ENCODE peak calls at places on chromosomes 16 and 17, in four cellular contexts. J is H54, R is heart left ventricle, I is transverse colon. H is an unnamed sample.

GRCh38 chr17:81935709-81936084 is 1.4 kb downstream of the PYCR1 start:
- DNase-seq in J (no peak), I (no peak), R (no peak), H (no peak)

GRCh38 chr16:19284207-19284606 is 1.3 kb upstream of the CLEC19A start:
- DNase-seq in R (no peak), I (no peak), J (peak), H (peak)

GRCh38 chr17:65260626-65261025 is 123.5 kb downstream of the RGS9 start:
- DNase-seq in I (no peak), R (no peak), J (no peak), H (no peak)

GRCh38 chr16:53090591-53091507 is 36.1 kb downstream of the CHD9 start:
- DNase-seq in J (no peak), R (peak), I (peak), H (peak)

GRCh38 chr16:1497014-1497598 is 3.9 kb downstream of the TELO2 start:
- DNase-seq in I (no peak), R (no peak), J (no peak), H (no peak)

GRCh38 chr17:47212458-47212857 is 3.3 kb downstream of the MYL4 start:
- DNase-seq in I (no peak), R (no peak), J (no peak), H (no peak)

GRCh38 chr16:86653289-86654006 is 75.1 kb downstream of the FOXL1 start:
- DNase-seq in I (no peak), R (peak), J (no peak), H (no peak)

GRCh38 chr17:78383725-78384471 is 5.4 kb downstream of the PGS1 start:
- DNase-seq in J (peak), R (peak), I (peak), H (peak)

GRCh38 chr17:82694647-82695046 is 3.9 kb downstream of the RAB40B start:
- DNase-seq in I (no peak), J (no peak), R (no peak), H (no peak)

GRCh38 chr16:29738514-29738913 is 7.3 kb downstream of the C16orf54 start:
- DNase-seq in J (no peak), I (peak), R (no peak), H (no peak)

GRCh38 chr16:568401-569258 is 1.1 kb upstream of the PIGQ start:
- DNase-seq in I (peak), R (no peak), J (no peak), H (no peak)

GRCh38 chr16:85252461-85252860 is 140.2 kb upstream of the CIBAR2 start:
- DNase-seq in I (no peak), J (no peak), R (no peak), H (no peak)

GRCh38 chr16:75580-76501 is 2.2 kb upstream of the MPG start:
- DNase-seq in J (peak), I (peak), R (peak), H (no peak)

GRCh38 chr16:58332997-58333700 is 38.3 kb upstream of the PRSS54 start:
- DNase-seq in J (no peak), I (no peak), R (no peak), H (no peak)

GRCh38 chr17:82836823-82837357 is 2.9 kb downstream of the ZNF750 start:
- DNase-seq in J (no peak), I (no peak), R (no peak), H (no peak)

GRCh38 chr17:80455328-80455710 is 21.1 kb downstream of the NPTX1 start:
- DNase-seq in R (peak), J (peak), I (peak), H (no peak)

GRCh38 chr16:84647830-84648594 is at the start of gene KLHL36:
- DNase-seq in I (peak), R (peak), J (peak), H (peak)

GRCh38 chr16:76653390-76654026 is 376.3 kb downstream of the CNTNAP4 start:
- DNase-seq in J (no peak), I (no peak), R (no peak), H (no peak)

DNA sequence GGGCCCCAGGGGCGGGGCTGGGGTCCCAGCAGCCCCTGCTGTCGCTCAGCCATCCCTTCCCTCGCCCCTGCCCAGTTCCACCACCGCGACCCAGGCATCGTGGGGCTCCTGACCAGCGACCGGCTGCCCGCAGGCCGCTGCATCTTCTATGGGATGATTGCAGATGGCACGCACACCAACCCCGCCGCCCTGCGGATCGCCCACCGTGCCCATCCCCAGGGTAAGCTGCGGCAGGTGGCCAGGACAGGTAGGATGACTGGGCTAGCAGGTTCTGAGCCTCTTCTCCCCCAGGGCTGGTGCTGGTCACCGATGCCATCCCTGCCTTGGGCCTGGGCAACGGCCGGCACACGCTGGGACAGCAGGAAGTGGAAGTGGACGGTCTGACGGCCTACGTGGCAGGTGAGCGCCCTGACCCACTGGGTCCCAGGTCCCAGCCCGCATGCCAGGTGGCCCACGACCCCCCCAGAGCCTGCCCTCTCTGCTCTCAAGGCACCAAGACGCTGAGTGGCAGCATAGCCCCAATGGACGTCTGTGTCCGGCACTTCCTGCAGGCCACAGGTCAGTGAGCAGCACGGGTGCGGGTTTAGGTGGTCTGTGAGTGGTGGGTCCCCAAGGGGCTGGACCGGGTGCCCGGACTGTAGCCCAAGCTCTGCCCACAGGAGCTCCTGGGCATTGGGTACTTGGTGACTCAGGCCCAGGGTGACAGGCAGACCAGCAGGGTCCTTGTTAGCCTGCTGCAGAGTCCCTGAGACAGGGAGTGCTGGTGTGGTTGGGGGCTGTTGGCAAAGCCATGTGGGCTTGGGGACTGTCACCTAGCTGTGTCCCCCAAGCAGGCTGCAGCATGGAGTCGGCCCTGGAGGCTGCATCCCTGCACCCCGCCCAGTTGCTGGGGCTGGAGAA is 2.8 kb downstream of the CEMP1 start:
- DNase-seq in R (no peak), J (no peak), I (no peak), H (no peak)
- TF ChIP-seq POLR2A in R (no peak), J (no peak), I (no peak), H (no peak)

GRCh38 chr16:31471241-31471874 is 594 bp upstream of the TGFB1I1 start:
- DNase-seq in J (no peak), R (no peak), I (no peak), H (no peak)

GRCh38 chr16:31472559-31473203 is 729 bp downstream of the TGFB1I1 start:
- DNase-seq in J (peak), I (peak), R (peak), H (no peak)

GRCh38 chr16:31473300-31474052 is 1.5 kb downstream of the TGFB1I1 start:
- DNase-seq in J (no peak), R (no peak), I (no peak), H (no peak)

GRCh38 chr16:31470615-31471014 is 1.3 kb upstream of the TGFB1I1 start:
- DNase-seq in R (no peak), I (no peak), J (no peak), H (no peak)

GRCh38 chr16:31471875-31472558 is at the start of gene TGFB1I1:
- DNase-seq in I (peak), R (peak), J (peak), H (no peak)
- TF ChIP-seq POLR2A in I (no peak), R (no peak), J (peak), H (no peak)

GRCh38 chr17:58680038-58680369 is 11.8 kb downstream of the TEX14 start:
- DNase-seq in R (no peak), J (no peak), I (no peak), H (no peak)

GRCh38 chr17:58684003-58684402 is 7.8 kb downstream of the TEX14 start:
- DNase-seq in J (no peak), I (no peak), R (no peak), H (no peak)

GRCh38 chr17:58677204-58677880 is 14.5 kb downstream of the TEX14 start:
- DNase-seq in I (no peak), J (peak), R (no peak), H (no peak)

DNA sequence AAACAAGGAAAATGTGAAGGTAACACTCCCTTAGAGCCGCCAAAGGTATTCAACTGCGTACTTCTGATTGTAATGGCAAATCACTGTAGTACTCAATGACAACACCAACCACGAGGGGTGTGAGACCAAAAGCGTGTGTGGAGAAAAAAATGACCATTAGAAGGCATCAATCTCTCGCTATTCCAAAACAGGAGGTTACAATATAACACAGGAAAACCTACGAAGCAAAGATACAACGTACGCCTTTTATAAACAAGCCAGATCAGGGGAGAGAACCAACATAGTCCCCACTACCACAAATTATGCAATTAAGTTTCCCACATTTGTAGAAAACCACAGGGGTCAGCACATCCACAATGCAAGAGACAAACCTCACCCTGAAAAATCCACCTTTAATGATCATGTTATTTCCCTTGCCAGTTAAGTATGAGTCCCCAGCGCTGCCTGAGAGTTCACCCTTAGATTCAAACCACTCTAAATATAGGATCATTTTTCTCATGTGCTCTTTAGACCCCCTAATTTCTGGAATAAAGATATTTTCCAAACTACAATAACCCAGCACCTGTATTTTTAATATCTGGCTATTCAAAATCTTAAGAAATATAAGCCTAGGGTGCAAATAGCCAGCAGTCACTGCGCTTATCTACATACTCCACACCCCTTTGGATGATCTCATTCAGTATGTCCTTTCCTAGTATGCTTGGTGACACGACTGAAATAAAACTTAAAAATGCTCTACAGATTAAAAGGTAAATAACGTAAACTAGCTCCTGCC is 12.4 kb downstream of the TEX14 start:
- DNase-seq in J (peak), I (no peak), R (no peak), H (no peak)
- TF ChIP-seq POLR2A in J (peak), I (no peak), R (no peak), H (no peak)

GRCh38 chr16:4373909-4374742 is 2.5 kb downstream of the VASN start:
- DNase-seq in J (peak), R (peak), I (peak), H (peak)

GRCh38 chr16:4372315-4372577 is 598 bp downstream of the VASN start:
- DNase-seq in I (no peak), J (no peak), R (no peak), H (no peak)

GRCh38 chr16:4371481-4372314 is at the start of gene VASN:
- DNase-seq in J (peak), R (peak), I (peak), H (peak)

GRCh38 chr16:4373356-4373908 is 1.8 kb downstream of the VASN start:
- DNase-seq in R (no peak), I (no peak), J (no peak), H (no peak)

DNA sequence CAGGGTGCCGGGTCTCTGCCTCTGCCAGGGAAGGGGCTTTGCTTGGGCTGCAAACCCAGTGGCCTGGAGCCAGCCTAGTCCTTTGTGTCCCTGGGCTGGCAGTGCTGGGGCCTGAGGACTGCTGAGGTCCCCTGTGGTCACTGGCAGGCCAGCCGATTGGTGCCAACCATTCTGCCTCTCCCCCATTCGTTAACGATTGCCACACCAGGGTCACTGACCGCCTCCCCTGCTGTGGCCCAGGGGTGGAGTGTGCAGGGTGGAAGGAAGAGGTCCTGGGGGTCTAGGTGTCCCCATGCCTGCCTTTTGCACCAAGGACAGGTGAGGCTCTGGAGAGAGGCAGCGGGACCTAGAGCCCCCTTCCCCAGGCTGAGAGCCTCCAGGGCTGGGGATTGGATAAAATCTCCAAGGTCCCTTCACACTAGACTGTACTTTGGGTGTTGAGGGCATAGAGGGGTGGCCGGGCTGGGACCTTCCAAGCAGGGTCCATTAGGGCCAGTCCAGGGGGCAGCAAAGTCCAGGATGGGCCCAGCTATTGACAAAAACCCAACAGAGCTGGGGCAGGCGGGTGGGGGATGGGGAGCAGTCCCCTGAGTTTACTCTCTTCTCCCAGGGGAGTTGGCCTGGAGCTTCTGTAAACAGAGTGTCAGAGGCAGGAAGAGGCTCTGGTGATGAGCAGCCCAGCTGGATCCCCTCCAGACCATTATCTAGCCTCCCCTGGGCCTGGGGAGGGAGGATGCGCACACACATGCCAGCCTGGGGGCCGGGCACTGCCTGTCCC is 1.1 kb downstream of the VASN start:
- DNase-seq in R (no peak), J (no peak), I (no peak), H (no peak)
- TF ChIP-seq POLR2A in R (no peak), J (no peak), I (no peak), H (no peak)

GRCh38 chr17:55898195-55898594 is 147.3 kb downstream of the PCTP start:
- DNase-seq in J (no peak), R (no peak), I (no peak), H (no peak)

GRCh38 chr17:55897301-55897700 is 146.4 kb downstream of the PCTP start:
- DNase-seq in R (no peak), J (no peak), I (no peak), H (no peak)

GRCh38 chr17:55903028-55903690 is 152.3 kb downstream of the PCTP start:
- DNase-seq in I (no peak), R (no peak), J (no peak), H (no peak)
- TF ChIP-seq POLR2A in I (no peak), R (no peak), J (no peak), H (no peak)

GRCh38 chr17:75549246-75550138 is 24.0 kb downstream of the LLGL2 start:
- DNase-seq in J (no peak), I (peak), R (no peak), H (peak)

GRCh38 chr17:75546181-75546580 is 20.7 kb downstream of the LLGL2 start:
- DNase-seq in I (no peak), J (no peak), R (no peak), H (no peak)

GRCh38 chr17:75544250-75544649 is 18.8 kb downstream of the LLGL2 start:
- DNase-seq in J (no peak), R (no peak), I (no peak), H (no peak)

GRCh38 chr17:75548839-75549238 is 23.3 kb downstream of the LLGL2 start:
- DNase-seq in I (no peak), J (no peak), R (no peak), H (no peak)

GRCh38 chr17:75547091-75547490 is 21.6 kb downstream of the LLGL2 start:
- DNase-seq in J (no peak), I (no peak), R (no peak), H (peak)
- TF ChIP-seq POLR2A in J (no peak), I (no peak), R (no peak), H (no peak)

H was measured in prostate gland.